ENCODE peak calls at places on chromosome X, in four cellular contexts. T is AG04450, B is tibial nerve, D is pancreas. Z is an unnamed sample.

GRCh38 chrX:136204571-136204970 is 46.6 kb downstream of the MAP7D3 start:
- DNase-seq in T (no peak), B (peak), D (no peak), Z (no peak)

GRCh38 chrX:72048515-72049455 is 82.9 kb downstream of the RTL5 start:
- DNase-seq in T (no peak), B (no peak), D (no peak), Z (no peak)

GRCh38 chrX:149829751-149830191 is 48.0 kb downstream of the MAGEA9 start:
- DNase-seq in T (no peak), B (no peak), D (no peak), Z (no peak)

GRCh38 chrX:103329991-103330390 is at the start of gene TCEAL7:
- DNase-seq in T (no peak), B (peak), D (no peak), Z (no peak)

GRCh38 chrX:9396930-9397329 is 67.9 kb upstream of the TBL1X start:
- DNase-seq in T (no peak), B (no peak), D (no peak), Z (no peak)

GRCh38 chrX:91039777-91040176 is 394.9 kb upstream of the PABPC5 start:
- DNase-seq in T (no peak), B (no peak), D (no peak), Z (no peak)

GRCh38 chrX:45849261-45849660 is 648.6 kb upstream of the DIPK2B start:
- DNase-seq in T (peak), B (no peak), D (no peak), Z (no peak)

GRCh38 chrX:113741744-113742143 is 842.1 kb upstream of the HTR2C start:
- DNase-seq in T (no peak), B (no peak), D (no peak), Z (no peak)

GRCh38 chrX:21838937-21839333 is 482 bp upstream of the MBTPS2 start:
- DNase-seq in T (no peak), B (no peak), D (no peak), Z (no peak)

GRCh38 chrX:149948001-149948400 is 9.7 kb upstream of the EOLA2 start:
- DNase-seq in T (no peak), B (no peak), D (no peak), Z (no peak)

GRCh38 chrX:151596282-151596681 is 32.8 kb downstream of the PASD1 start:
- DNase-seq in T (no peak), B (no peak), D (no peak), Z (no peak)

GRCh38 chrX:154349979-154350378 is 24.5 kb downstream of the FLNA start:
- DNase-seq in T (no peak), B (no peak), D (no peak), Z (no peak)

GRCh38 chrX:120365320-120365719 is 3.4 kb downstream of the ATP1B4 start:
- DNase-seq in T (no peak), B (no peak), D (peak), Z (no peak)
- TF ChIP-seq CTCF in T (peak), B (peak), D (peak), Z (peak)

GRCh38 chrX:63918611-63919010 is 133.6 kb upstream of the ARHGEF9 start:
- DNase-seq in T (no peak), B (no peak), D (no peak), Z (no peak)
- TF ChIP-seq CTCF in T (no peak), B (no peak), D (no peak), Z (no peak)

GRCh38 chrX:133697656-133698055 is 282.4 kb upstream of the GPC4 start:
- DNase-seq in T (no peak), B (no peak), D (no peak), Z (no peak)

GRCh38 chrX:133699023-133699728 is 283.9 kb upstream of the GPC4 start:
- DNase-seq in T (no peak), B (no peak), D (no peak), Z (no peak)

GRCh38 chrX:133702230-133702629 is 283.2 kb downstream of the GPC3 start:
- DNase-seq in T (no peak), B (no peak), D (no peak), Z (no peak)

DNA sequence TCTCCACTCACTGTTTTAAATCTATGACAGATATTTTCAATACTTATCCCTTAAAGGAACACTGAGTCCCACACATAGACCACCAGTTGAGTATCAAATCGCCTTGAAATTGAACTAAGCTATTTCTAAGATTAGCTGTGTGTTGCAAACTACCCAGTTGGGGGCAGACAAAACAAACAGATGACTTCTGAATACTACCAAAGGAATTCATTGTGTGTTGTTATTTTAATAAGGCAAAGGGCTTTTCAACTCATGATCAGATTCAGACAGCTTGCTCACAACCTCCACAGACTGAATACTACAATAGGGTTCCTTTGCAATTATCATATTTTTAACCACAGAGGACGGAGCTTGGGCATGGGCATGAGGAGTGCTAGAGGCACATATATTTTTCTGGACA is 283.0 kb upstream of the GPC4 start:
- DNase-seq in T (peak), B (no peak), D (no peak), Z (no peak)
- TF ChIP-seq CTCF in T (peak), B (no peak), D (no peak), Z (peak)

DNA sequence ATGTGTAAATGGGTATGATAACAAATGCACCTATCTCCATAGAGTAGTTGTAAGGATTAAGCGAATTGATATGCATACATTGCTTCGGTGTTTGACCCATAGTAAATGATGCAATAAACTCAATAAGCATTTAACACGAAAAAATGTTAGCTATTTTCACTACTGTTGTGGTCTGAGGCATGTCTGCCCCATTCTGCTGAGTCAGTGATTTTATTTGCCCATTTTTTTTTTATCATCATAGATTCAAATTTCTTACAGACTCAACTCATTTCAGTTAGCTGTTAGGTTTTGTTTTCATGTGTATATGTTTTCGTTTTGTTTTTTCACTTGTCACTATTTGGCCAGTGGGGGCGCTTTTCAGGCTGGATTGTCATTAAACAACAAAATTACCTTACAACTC is 27.8 kb upstream of the ARHGEF9 start:
- DNase-seq in T (no peak), B (no peak), D (no peak), Z (no peak)
- TF ChIP-seq CTCF in T (no peak), B (no peak), D (no peak), Z (no peak)

GRCh38 chrX:12709047-12709446 is 82.2 kb upstream of the PRPS2 start:
- DNase-seq in T (no peak), B (no peak), D (no peak), Z (no peak)
- TF ChIP-seq CTCF in T (peak), B (no peak), D (no peak), Z (no peak)

DNA sequence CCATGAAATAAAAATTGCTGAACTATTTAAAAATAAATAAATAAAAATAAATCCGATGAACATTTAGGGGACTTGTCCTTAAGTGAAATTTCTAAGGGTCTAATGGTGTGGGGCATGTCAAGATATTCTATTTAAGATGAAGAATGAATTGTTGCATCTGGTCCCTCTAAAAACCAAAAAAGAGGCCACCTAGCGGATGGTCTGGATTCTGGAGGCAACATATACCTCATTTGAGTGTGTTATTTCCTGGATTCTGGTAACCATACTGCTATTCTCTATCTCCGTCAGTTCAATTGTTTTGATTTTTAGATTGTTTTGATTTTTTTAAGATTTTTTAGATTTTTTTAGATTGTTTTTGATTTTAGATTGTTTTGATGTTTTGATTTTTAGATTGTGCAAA is 28.3 kb downstream of the AGTR2 start:
- DNase-seq in T (no peak), B (no peak), D (no peak), Z (no peak)
- TF ChIP-seq CTCF in T (no peak), B (no peak), D (no peak), Z (no peak)

GRCh38 chrX:3134316-3134715 is 93.0 kb downstream of the ARSF start:
- DNase-seq in T (no peak), B (no peak), D (no peak), Z (peak)
- TF ChIP-seq CTCF in T (no peak), B (no peak), D (no peak), Z (no peak)

GRCh38 chrX:106220177-106220576 is 52.1 kb downstream of the PWWP3B start:
- DNase-seq in T (no peak), B (no peak), D (no peak), Z (no peak)
- TF ChIP-seq CTCF in T (no peak), B (no peak), D (peak), Z (no peak)

DNA sequence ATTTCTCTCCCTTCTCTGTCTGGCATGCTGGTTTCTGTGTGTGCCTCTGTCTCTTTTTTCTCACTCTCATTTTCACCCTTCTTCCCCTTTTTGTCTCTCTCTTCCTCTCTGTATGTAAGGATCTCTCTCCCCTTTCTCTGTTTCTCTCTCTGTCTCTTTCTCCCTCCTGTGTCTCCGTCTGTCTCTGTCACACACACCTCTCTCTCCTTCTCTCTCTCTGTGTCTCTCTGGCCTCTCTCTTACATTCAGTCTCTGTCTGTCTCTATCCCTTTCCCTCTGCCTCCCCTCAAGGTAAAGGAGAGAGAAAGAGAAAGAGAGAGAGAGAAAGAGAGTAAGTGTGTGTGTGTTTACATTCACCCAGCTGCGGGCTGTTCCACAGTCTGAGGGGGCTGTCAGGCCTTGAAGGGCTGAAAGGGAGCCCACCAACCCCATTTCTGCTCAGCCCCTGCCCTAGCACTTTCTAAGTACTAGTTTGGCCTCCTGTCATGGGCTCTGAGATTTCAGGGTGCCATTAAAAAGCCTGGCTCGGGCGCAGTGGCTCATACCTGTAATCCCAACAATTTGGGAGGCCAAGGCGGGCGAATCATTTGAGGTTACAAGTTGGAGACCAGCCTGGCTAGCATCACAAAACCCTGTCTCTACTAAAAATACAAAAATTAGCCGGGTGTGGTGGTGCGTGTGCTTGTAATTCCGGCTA is 9.6 kb upstream of the TSPYL2 start:
- DNase-seq in T (no peak), B (no peak), D (no peak), Z (no peak)
- TF ChIP-seq CTCF in T (no peak), B (no peak), D (no peak), Z (no peak)